ENCODE peak calls at places on chromosomes 1 and 21, in five cellular contexts. H, N, C, T and V are unnamed samples.

GRCh38 chr1:65059930-65060538 is 88.0 kb upstream of the AK4 start:
- ATAC-seq in H (no peak), N (no peak), C (peak), T (no peak), V (peak)

GRCh38 chr1:8941906-8942305 is 3.8 kb upstream of the CA6 start:
- ATAC-seq in H (peak), N (no peak), C (no peak), T (peak), V (peak)

GRCh38 chr1:179476484-179476883 is 99.3 kb downstream of the NPHS2 start:
- ATAC-seq in H (no peak), N (no peak), C (no peak), T (no peak), V (no peak)

GRCh38 chr1:225886159-225887029 is 2.6 kb downstream of the LEFTY1 start:
- ATAC-seq in H (no peak), N (no peak), C (no peak), T (no peak), V (no peak)

GRCh38 chr1:244325056-244325764 is 126.5 kb downstream of the ADSS2 start:
- ATAC-seq in H (peak), N (no peak), C (peak), T (no peak), V (no peak)

GRCh38 chr1:116764466-116764896 is 10.3 kb downstream of the CD2 start:
- ATAC-seq in H (peak), N (no peak), C (no peak), T (no peak), V (no peak)

GRCh38 chr1:167966050-167966449 is 29.2 kb upstream of the MPC2 start:
- ATAC-seq in H (no peak), N (no peak), C (no peak), T (no peak), V (no peak)

GRCh38 chr1:54866801-54867716 is 19.9 kb downstream of the DHCR24 start:
- ATAC-seq in H (no peak), N (no peak), C (no peak), T (no peak), V (no peak)

GRCh38 chr1:39195166-39196111 is 9.1 kb upstream of the MACF1 start:
- ATAC-seq in H (peak), N (no peak), C (no peak), T (no peak), V (peak)

GRCh38 chr1:55134152-55134808 is 80.9 kb downstream of the USP24 start:
- ATAC-seq in H (no peak), N (no peak), C (no peak), T (no peak), V (no peak)

GRCh38 chr1:198691063-198691462 is 52.2 kb downstream of the PTPRC start:
- ATAC-seq in H (peak), N (no peak), C (no peak), T (no peak), V (no peak)

GRCh38 chr1:61141288-61142044 is 59.1 kb downstream of the NFIA start:
- ATAC-seq in H (no peak), N (peak), C (no peak), T (peak), V (peak)

GRCh38 chr1:55378582-55378981 is 163.4 kb upstream of the USP24 start:
- ATAC-seq in H (peak), N (no peak), C (no peak), T (no peak), V (peak)

GRCh38 chr1:153308540-153308939 is 4.2 kb downstream of the PGLYRP3 start:
- ATAC-seq in H (no peak), N (no peak), C (no peak), T (no peak), V (no peak)

GRCh38 chr1:95023399-95024050 is 49.2 kb downstream of the ALG14 start:
- ATAC-seq in H (no peak), N (peak), C (peak), T (peak), V (peak)

GRCh38 chr1:77533660-77534295 is 148.7 kb downstream of the ZZZ3 start:
- ATAC-seq in H (no peak), N (peak), C (peak), T (no peak), V (peak)

GRCh38 chr1:168042362-168042761 is 94.4 kb downstream of the GPR161 start:
- ATAC-seq in H (no peak), N (no peak), C (no peak), T (no peak), V (no peak)

GRCh38 chr1:40385437-40386310 is 12.1 kb downstream of the SMAP2 start:
- ATAC-seq in H (peak), N (peak), C (peak), T (no peak), V (no peak)

GRCh38 chr1:108142773-108143394 is 57.3 kb downstream of the SLC25A24 start:
- ATAC-seq in H (no peak), N (no peak), C (no peak), T (peak), V (peak)

GRCh38 chr21:36688324-36688723 is 10.6 kb upstream of the SIM2 start:
- ATAC-seq in H (no peak), N (no peak), C (peak), T (no peak), V (no peak)

GRCh38 chr1:107871259-107871658 is 93.7 kb downstream of the VAV3 start:
- ATAC-seq in H (peak), N (no peak), C (no peak), T (no peak), V (no peak)